ENCODE peak calls at places on chromosomes 13 and 19, in six cellular contexts. K is stimulated activated CD4-positive, alpha-beta T cell treated with anti-CD3 and anti-CD28 coated beads, Interleukin-15, amount 100 ng/mL, for 1 hour; B is HCEC 1CT; X is HFF-Myc; I is LNCaP clone FGC; M is NT2/D1. J is an unnamed sample.
A peak's percentile ranks its signal among the peaks of the same experiment; 100 is the strongest.

GRCh38 chr19:35438527-35438926 is 9.5 kb upstream of the FFAR2 start:
- DNase-seq in M (peak; percentile 46), I (no peak), X (no peak), B (no peak), K (no peak), J (no peak)

GRCh38 chr19:33241091-33241529 is 15.5 kb upstream of the SLC7A10 start:
- DNase-seq in K (no peak), M (no peak), B (no peak), X (no peak), I (no peak), J (no peak)

GRCh38 chr13:47546265-47546962 is 454.7 kb downstream of the SUCLA2 start:
- DNase-seq in B (no peak), K (no peak), X (no peak), M (no peak), I (no peak), J (no peak)

GRCh38 chr19:1773173-1773572 is 19.9 kb downstream of the ONECUT3 start:
- DNase-seq in B (peak; percentile 63), M (no peak), K (no peak), I (no peak), X (no peak), J (peak; percentile 65)

GRCh38 chr19:18417250-18418033 is 1.8 kb upstream of the SSBP4 start:
- DNase-seq in X (no peak), M (no peak), I (no peak), K (no peak), B (peak; percentile 69), J (peak; percentile 65)

GRCh38 chr19:1274852-1275259 is 474 bp upstream of the FAM174C start:
- DNase-seq in B (no peak), M (no peak), I (no peak), X (no peak), K (no peak), J (no peak)

GRCh38 chr19:4803736-4804695 is 12.5 kb downstream of the FEM1A start:
- DNase-seq in I (no peak), B (peak; percentile 15), K (peak; percentile 30), M (peak; percentile 73), X (no peak), J (peak; percentile 25)

GRCh38 chr19:54094601-54095000 is 6.0 kb downstream of the OSCAR start:
- DNase-seq in X (no peak), B (no peak), K (no peak), M (no peak), I (no peak), J (no peak)

GRCh38 chr19:4284176-4284958 is 5.3 kb downstream of the SHD start:
- DNase-seq in M (no peak), B (no peak), K (no peak), I (no peak), X (no peak), J (no peak)

GRCh38 chr19:55443045-55443823 is at the start of gene SHISA7:
- DNase-seq in X (no peak), K (no peak), B (no peak), I (no peak), M (no peak), J (no peak)

GRCh38 chr19:45251452-45252354 is 632 bp downstream of the MARK4 start:
- DNase-seq in I (no peak), B (no peak), M (no peak), X (no peak), K (no peak), J (no peak)

GRCh38 chr13:44423824-44424223 is 50.2 kb downstream of the SERP2 start:
- DNase-seq in M (no peak), I (no peak), B (no peak), X (no peak), K (no peak), J (no peak)

GRCh38 chr19:46192990-46193650 is 36.4 kb upstream of the IGFL1 start:
- DNase-seq in X (no peak), M (no peak), K (no peak), I (no peak), B (peak; percentile 30), J (peak; percentile 79)

GRCh38 chr13:113034451-113035208 is 65.6 kb downstream of the MCF2L start:
- DNase-seq in X (peak; percentile 10), K (no peak), M (no peak), B (peak; percentile 35), I (peak; percentile 10), J (peak; percentile 46)

GRCh38 chr19:51366999-51367564 is 894 bp upstream of the ETFB start:
- DNase-seq in I (no peak), K (no peak), X (no peak), M (no peak), B (no peak), J (no peak)

J was measured in HFFc6.